ENCODE peak calls at places on chromosomes 2 and 18, in six cellular contexts. One of them, this sample, is unnamed.

GRCh38 chr2:177984739-177985138 is 87.8 kb downstream of the PDE11A start:
- DNase-seq in tibial nerve: no peak
- DNase-seq in epithelial cell of esophagus: no peak
- DNase-seq in AG04449: no peak
- DNase-seq in HL-60: no peak
- DNase-seq in B cell: no peak
- DNase-seq in this sample: no peak

GRCh38 chr2:88810488-88810887 is 119.0 kb downstream of the RPIA start:
- DNase-seq in tibial nerve: no peak
- DNase-seq in AG04449: no peak
- DNase-seq in epithelial cell of esophagus: no peak
- DNase-seq in HL-60: no peak
- DNase-seq in B cell: no peak
- DNase-seq in this sample: no peak

GRCh38 chr2:20091305-20091991 is 40.0 kb upstream of the LAPTM4A start:
- DNase-seq in AG04449: peak; percentile 85
- DNase-seq in epithelial cell of esophagus: peak; percentile 86
- DNase-seq in tibial nerve: peak; percentile 73
- DNase-seq in B cell: peak; percentile 9
- DNase-seq in HL-60: no peak
- DNase-seq in this sample: peak; percentile 87

GRCh38 chr2:223075301-223076270 is 23.6 kb downstream of the KCNE4 start:
- DNase-seq in B cell: no peak
- DNase-seq in HL-60: no peak
- DNase-seq in tibial nerve: no peak
- DNase-seq in AG04449: no peak
- DNase-seq in epithelial cell of esophagus: no peak
- DNase-seq in this sample: no peak

GRCh38 chr18:48294894-48295585 is 114.1 kb downstream of the ZBTB7C start:
- DNase-seq in tibial nerve: no peak
- DNase-seq in B cell: no peak
- DNase-seq in HL-60: no peak
- DNase-seq in epithelial cell of esophagus: no peak
- DNase-seq in AG04449: no peak
- DNase-seq in this sample: peak; percentile 56

GRCh38 chr18:72407048-72407447 is 137.1 kb downstream of the CBLN2 start:
- DNase-seq in B cell: no peak
- DNase-seq in epithelial cell of esophagus: no peak
- DNase-seq in HL-60: no peak
- DNase-seq in tibial nerve: no peak
- DNase-seq in AG04449: no peak
- DNase-seq in this sample: no peak

GRCh38 chr18:72091369-72091768 is 452.8 kb downstream of the CBLN2 start:
- DNase-seq in HL-60: no peak
- DNase-seq in AG04449: no peak
- DNase-seq in B cell: no peak
- DNase-seq in epithelial cell of esophagus: no peak
- DNase-seq in tibial nerve: no peak
- DNase-seq in this sample: no peak

GRCh38 chr2:95023222-95023597 is 2.3 kb upstream of the MAL start:
- DNase-seq in AG04449: no peak
- DNase-seq in HL-60: no peak
- DNase-seq in B cell: no peak
- DNase-seq in tibial nerve: no peak
- DNase-seq in epithelial cell of esophagus: peak; percentile 34
- DNase-seq in this sample: no peak

GRCh38 chr2:218070587-218070986 is 1.5 kb downstream of the RUFY4 start:
- DNase-seq in epithelial cell of esophagus: no peak
- DNase-seq in tibial nerve: no peak
- DNase-seq in B cell: no peak
- DNase-seq in AG04449: no peak
- DNase-seq in HL-60: no peak
- DNase-seq in this sample: no peak

GRCh38 chr18:75340206-75340605 is 87.3 kb downstream of the SMIM21 start:
- DNase-seq in AG04449: no peak
- DNase-seq in HL-60: no peak
- DNase-seq in epithelial cell of esophagus: no peak
- DNase-seq in B cell: no peak
- DNase-seq in tibial nerve: no peak
- DNase-seq in this sample: no peak

GRCh38 chr2:65710779-65711295 is 278.4 kb upstream of the SPRED2 start:
- DNase-seq in B cell: no peak
- DNase-seq in tibial nerve: no peak
- DNase-seq in epithelial cell of esophagus: peak; percentile 41
- DNase-seq in AG04449: no peak
- DNase-seq in HL-60: no peak
- DNase-seq in this sample: no peak

GRCh38 chr2:230900336-230900995 is 24.6 kb downstream of the GPR55 start:
- DNase-seq in AG04449: no peak
- DNase-seq in epithelial cell of esophagus: no peak
- DNase-seq in HL-60: no peak
- DNase-seq in tibial nerve: no peak
- DNase-seq in B cell: no peak
- DNase-seq in this sample: no peak

GRCh38 chr2:191625016-191625415 is 52.9 kb upstream of the NABP1 start:
- DNase-seq in tibial nerve: no peak
- DNase-seq in AG04449: no peak
- DNase-seq in B cell: no peak
- DNase-seq in HL-60: peak; percentile 78
- DNase-seq in epithelial cell of esophagus: no peak
- DNase-seq in this sample: no peak

GRCh38 chr2:151716721-151717120 is 17.6 kb downstream of the NEB start:
- DNase-seq in tibial nerve: no peak
- DNase-seq in epithelial cell of esophagus: no peak
- DNase-seq in B cell: no peak
- DNase-seq in AG04449: peak; percentile 14
- DNase-seq in HL-60: no peak
- DNase-seq in this sample: no peak

GRCh38 chr18:79386547-79386946 is 9.2 kb upstream of the NFATC1 start:
- DNase-seq in epithelial cell of esophagus: no peak
- DNase-seq in HL-60: no peak
- DNase-seq in B cell: no peak
- DNase-seq in AG04449: no peak
- DNase-seq in tibial nerve: no peak
- DNase-seq in this sample: peak; percentile 80

GRCh38 chr2:147499785-147500184 is 345.0 kb upstream of the ACVR2A start:
- DNase-seq in tibial nerve: no peak
- DNase-seq in B cell: no peak
- DNase-seq in epithelial cell of esophagus: peak; percentile 13
- DNase-seq in AG04449: no peak
- DNase-seq in HL-60: no peak
- DNase-seq in this sample: no peak

GRCh38 chr2:113219889-113220641 is 46.3 kb downstream of the PSD4 start:
- DNase-seq in AG04449: no peak
- DNase-seq in B cell: no peak
- DNase-seq in epithelial cell of esophagus: peak; percentile 64
- DNase-seq in tibial nerve: peak; percentile 43
- DNase-seq in HL-60: peak; percentile 81
- DNase-seq in this sample: peak; percentile 68

GRCh38 chr2:11175293-11175795 is 20.1 kb downstream of the SLC66A3 start:
- DNase-seq in AG04449: peak; percentile 19
- DNase-seq in epithelial cell of esophagus: no peak
- DNase-seq in tibial nerve: no peak
- DNase-seq in HL-60: peak; percentile 55
- DNase-seq in B cell: no peak
- DNase-seq in this sample: no peak

GRCh38 chr2:40760071-40760666 is 308.3 kb upstream of the SLC8A1 start:
- DNase-seq in tibial nerve: peak; percentile 34
- DNase-seq in epithelial cell of esophagus: peak; percentile 71
- DNase-seq in B cell: no peak
- DNase-seq in HL-60: peak; percentile 56
- DNase-seq in AG04449: peak; percentile 21
- DNase-seq in this sample: no peak

GRCh38 chr2:7601990-7602389 is 684.8 kb downstream of the RNF144A start:
- DNase-seq in AG04449: no peak
- DNase-seq in epithelial cell of esophagus: no peak
- DNase-seq in B cell: no peak
- DNase-seq in HL-60: no peak
- DNase-seq in tibial nerve: no peak
- DNase-seq in this sample: no peak

GRCh38 chr2:212005077-212005671 is 533.4 kb downstream of the ERBB4 start:
- DNase-seq in AG04449: no peak
- DNase-seq in HL-60: peak; percentile 49
- DNase-seq in B cell: no peak
- DNase-seq in epithelial cell of esophagus: peak; percentile 59
- DNase-seq in tibial nerve: no peak
- DNase-seq in this sample: no peak

GRCh38 chr2:69683170-69683971 is 39.8 kb upstream of the AAK1 start:
- DNase-seq in tibial nerve: no peak
- DNase-seq in B cell: no peak
- DNase-seq in HL-60: peak; percentile 50
- DNase-seq in epithelial cell of esophagus: peak; percentile 57
- DNase-seq in AG04449: peak; percentile 21
- DNase-seq in this sample: no peak

GRCh38 chr2:161556440-161556839 is 67.8 kb upstream of the SLC4A10 start:
- DNase-seq in HL-60: no peak
- DNase-seq in tibial nerve: no peak
- DNase-seq in epithelial cell of esophagus: no peak
- DNase-seq in B cell: no peak
- DNase-seq in AG04449: no peak
- DNase-seq in this sample: no peak
- TF ChIP-seq CTCF in HL-60: no peak
- TF ChIP-seq CTCF in tibial nerve: no peak
- TF ChIP-seq CTCF in epithelial cell of esophagus: no peak
- TF ChIP-seq CTCF in B cell: no peak
- TF ChIP-seq CTCF in AG04449: no peak
- TF ChIP-seq CTCF in this sample: no peak

DNA sequence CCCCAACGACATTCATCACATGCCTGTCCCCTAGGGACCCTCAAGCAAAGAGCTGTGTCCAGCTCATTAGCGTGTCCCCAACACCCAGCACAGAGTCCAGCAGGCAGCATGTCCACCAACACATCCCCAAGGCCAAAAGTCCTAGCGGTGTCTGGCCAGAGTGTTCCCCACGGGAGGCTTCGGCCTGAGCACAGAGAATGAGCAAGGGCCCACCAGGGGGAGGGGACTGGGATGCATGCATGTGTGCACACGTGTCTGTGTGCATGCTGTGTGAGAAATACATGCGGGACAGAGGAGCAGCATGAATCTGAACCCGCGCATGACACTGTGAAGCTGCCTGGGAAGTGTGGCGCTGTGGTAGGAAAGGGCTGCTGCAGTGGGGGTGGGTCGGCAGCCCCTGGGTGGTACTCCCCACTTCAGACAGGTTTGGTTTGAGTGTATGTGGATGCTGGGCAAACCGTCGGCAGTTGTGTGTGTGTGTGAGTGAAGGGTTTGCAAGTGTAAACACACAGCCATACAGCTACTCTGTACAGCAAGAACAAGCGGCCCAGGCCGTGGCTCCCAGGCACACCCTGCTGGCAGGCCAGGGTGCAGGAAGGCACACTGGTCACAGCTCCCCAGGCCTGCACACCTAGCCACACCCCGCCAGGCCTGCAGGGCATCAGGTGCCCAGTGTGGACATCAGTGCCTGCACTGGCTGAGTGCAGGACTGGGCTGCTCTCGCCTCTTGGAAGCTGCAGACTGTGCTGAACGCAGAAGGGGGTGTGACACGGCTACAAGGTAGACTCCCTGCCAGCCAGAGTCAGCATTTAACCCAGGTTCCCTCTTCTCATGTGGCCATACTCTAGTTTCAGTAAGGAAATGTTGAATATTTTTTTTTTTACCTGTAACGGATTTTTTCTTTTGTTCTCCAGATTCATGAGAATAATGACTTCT is 19.5 kb upstream of the HES6 start:
- DNase-seq in epithelial cell of esophagus: no peak
- DNase-seq in AG04449: no peak
- DNase-seq in tibial nerve: no peak
- DNase-seq in HL-60: no peak
- DNase-seq in B cell: no peak
- DNase-seq in this sample: no peak
- TF ChIP-seq CTCF in epithelial cell of esophagus: peak; percentile 21
- TF ChIP-seq CTCF in AG04449: no peak
- TF ChIP-seq CTCF in tibial nerve: no peak
- TF ChIP-seq CTCF in HL-60: no peak
- TF ChIP-seq CTCF in B cell: no peak
- TF ChIP-seq CTCF in this sample: peak; percentile 15

GRCh38 chr2:235669983-235670962 is 176.4 kb downstream of the AGAP1 start:
- DNase-seq in epithelial cell of esophagus: peak; percentile 75
- DNase-seq in HL-60: no peak
- DNase-seq in AG04449: no peak
- DNase-seq in B cell: no peak
- DNase-seq in tibial nerve: peak; percentile 40
- DNase-seq in this sample: peak; percentile 93
- TF ChIP-seq CTCF in epithelial cell of esophagus: peak; percentile 28
- TF ChIP-seq CTCF in HL-60: no peak
- TF ChIP-seq CTCF in AG04449: peak; percentile 57
- TF ChIP-seq CTCF in B cell: no peak
- TF ChIP-seq CTCF in tibial nerve: peak; percentile 75
- TF ChIP-seq CTCF in this sample: no peak

GRCh38 chr2:1676913-1677832 is 67.1 kb downstream of the PXDN start:
- DNase-seq in tibial nerve: no peak
- DNase-seq in B cell: no peak
- DNase-seq in AG04449: no peak
- DNase-seq in HL-60: no peak
- DNase-seq in epithelial cell of esophagus: no peak
- DNase-seq in this sample: peak; percentile 75

GRCh38 chr2:1674766-1675397 is 69.4 kb downstream of the PXDN start:
- DNase-seq in HL-60: no peak
- DNase-seq in B cell: no peak
- DNase-seq in tibial nerve: no peak
- DNase-seq in epithelial cell of esophagus: no peak
- DNase-seq in AG04449: no peak
- DNase-seq in this sample: no peak

GRCh38 chr2:1675633-1676032 is 68.7 kb downstream of the PXDN start:
- DNase-seq in AG04449: peak; percentile 87
- DNase-seq in HL-60: no peak
- DNase-seq in B cell: no peak
- DNase-seq in epithelial cell of esophagus: peak; percentile 94
- DNase-seq in tibial nerve: peak; percentile 58
- DNase-seq in this sample: no peak

GRCh38 chr2:1677833-1678165 is 66.5 kb downstream of the PXDN start:
- DNase-seq in HL-60: no peak
- DNase-seq in B cell: no peak
- DNase-seq in epithelial cell of esophagus: no peak
- DNase-seq in AG04449: no peak
- DNase-seq in tibial nerve: no peak
- DNase-seq in this sample: no peak

DNA sequence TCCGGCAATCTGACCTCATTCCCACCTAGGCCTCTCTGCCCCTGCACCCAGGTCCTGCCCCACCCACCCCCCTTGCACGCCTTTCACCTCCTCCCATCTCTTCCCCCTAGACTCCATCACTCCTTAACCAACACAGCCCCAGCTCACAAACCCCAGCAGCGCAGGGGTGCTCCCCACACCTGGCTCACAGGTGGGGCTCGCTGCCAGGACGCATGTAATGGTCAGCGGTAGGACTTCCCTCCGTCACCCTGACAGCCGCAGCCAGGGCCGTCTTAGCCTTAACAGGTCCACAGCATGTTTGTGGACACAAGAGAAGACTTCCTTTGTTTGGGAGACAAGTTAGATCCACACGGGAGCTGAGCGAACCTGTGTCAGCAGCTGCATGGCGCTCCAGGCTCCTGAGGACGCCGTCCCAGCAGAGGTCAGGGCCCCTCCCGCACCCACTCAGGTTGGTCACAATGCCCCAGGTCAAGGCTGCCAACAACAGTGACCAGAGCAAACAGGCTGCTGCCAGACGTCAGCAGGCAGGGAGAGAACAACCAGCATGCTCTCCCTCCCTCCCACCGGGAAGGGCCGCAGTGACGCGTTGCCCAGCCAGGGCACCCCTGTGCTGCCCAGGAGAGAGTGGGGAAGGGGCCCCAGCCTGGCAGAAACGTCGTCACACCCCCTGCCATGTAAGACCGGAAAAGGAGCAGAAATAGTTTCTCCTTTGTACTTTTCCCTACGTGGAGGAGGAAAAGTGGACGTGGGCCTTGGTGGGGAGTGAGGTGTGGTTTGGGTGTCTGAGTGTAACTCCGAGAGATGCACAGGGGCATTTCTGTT is 68.0 kb downstream of the PXDN start:
- DNase-seq in B cell: no peak
- DNase-seq in epithelial cell of esophagus: no peak
- DNase-seq in HL-60: no peak
- DNase-seq in AG04449: no peak
- DNase-seq in tibial nerve: no peak
- DNase-seq in this sample: peak; percentile 68
- TF ChIP-seq CTCF in B cell: no peak
- TF ChIP-seq CTCF in epithelial cell of esophagus: no peak
- TF ChIP-seq CTCF in HL-60: no peak
- TF ChIP-seq CTCF in AG04449: no peak
- TF ChIP-seq CTCF in tibial nerve: no peak
- TF ChIP-seq CTCF in this sample: no peak

This sample was measured in lower leg skin.